ENCODE peak calls at places on chromosomes 4 and X, in nine cellular contexts. J is retina; T is SW480; E is activated naive CD4-positive, alpha-beta T cell treated with anti-CD3 and anti-CD28 coated beads for 36 hours; B is G401; O is tibial nerve; C is fibroblast of the aortic adventitia; S is activated CD4-positive, alpha-beta T cell treated with anti-CD3 and anti-CD28 coated beads for 48 hours; X is stimulated activated CD8-positive, alpha-beta memory T cell treated with anti-CD3 and anti-CD28 coated beads, Interleukin-4, amount 100 ng/mL, for 24 hours. P is an unnamed sample.

GRCh38 chr4:187235456-187236170 is 512.0 kb upstream of the FAT1 start:
- DNase-seq in J (peak; percentile 60), T (no peak), E (no peak), B (peak; percentile 81), O (no peak), C (no peak), S (no peak), X (no peak), P (no peak)

GRCh38 chrX:17397074-17397473 is 22.1 kb downstream of the NHS start:
- DNase-seq in J (no peak), T (no peak), E (no peak), B (no peak), O (no peak), C (no peak), S (no peak), X (no peak), P (no peak)

GRCh38 chr4:72557021-72557420 is 12.0 kb downstream of the ADAMTS3 start:
- DNase-seq in J (peak; percentile 22), T (no peak), E (no peak), B (no peak), O (no peak), C (peak; percentile 72), S (no peak), X (no peak), P (no peak)

GRCh38 chr4:96354036-96354712 is 514.3 kb downstream of the PDHA2 start:
- DNase-seq in J (no peak), T (peak; percentile 1), E (no peak), B (peak; percentile 10), O (no peak), C (no peak), S (no peak), X (no peak), P (no peak)

GRCh38 chrX:110226931-110227330 is 91.0 kb downstream of the AMMECR1 start:
- DNase-seq in J (no peak), T (no peak), E (no peak), B (no peak), O (no peak), C (peak; percentile 17), S (no peak), X (no peak), P (no peak)

GRCh38 chr4:165367040-165367439 is 11.8 kb upstream of the CPE start:
- DNase-seq in J (no peak), T (peak; percentile 25), E (no peak), B (peak; percentile 81), O (no peak), C (peak; percentile 37), S (no peak), X (no peak), P (no peak)

GRCh38 chrX:12702509-12703091 is 88.6 kb upstream of the PRPS2 start:
- DNase-seq in J (no peak), T (no peak), E (peak; percentile 28), B (no peak), O (no peak), C (no peak), S (peak; percentile 26), X (no peak), P (peak; percentile 40)

GRCh38 chr4:74370912-74371311 is 6.0 kb downstream of the EREG start:
- DNase-seq in J (peak; percentile 12), T (peak; percentile 76), E (peak; percentile 53), B (peak; percentile 3), O (no peak), C (peak; percentile 62), S (peak; percentile 46), X (no peak), P (peak; percentile 44)

GRCh38 chr4:84821064-84821463 is 145.4 kb downstream of the WDFY3 start:
- DNase-seq in J (no peak), T (no peak), E (no peak), B (no peak), O (no peak), C (no peak), S (no peak), X (no peak), P (no peak)

GRCh38 chrX:7115557-7115956 is 32.0 kb upstream of the STS start:
- DNase-seq in J (peak; percentile 16), T (no peak), E (no peak), B (no peak), O (no peak), C (peak; percentile 43), S (no peak), X (no peak), P (no peak)

GRCh38 chr4:112847781-112848180 is 201.7 kb upstream of the ANK2 start:
- DNase-seq in J (no peak), T (no peak), E (no peak), B (no peak), O (no peak), C (no peak), S (no peak), X (no peak), P (no peak)

GRCh38 chr4:53365121-53365485 is 758 bp downstream of the SCFD2 start:
- DNase-seq in J (no peak), T (peak; percentile 25), E (peak; percentile 20), B (peak; percentile 8), O (no peak), C (peak; percentile 23), S (peak; percentile 5), X (no peak), P (peak; percentile 17)

GRCh38 chr4:177907736-177908424 is 465.6 kb upstream of the AGA start:
- DNase-seq in J (no peak), T (no peak), E (no peak), B (no peak), O (no peak), C (no peak), S (no peak), X (no peak), P (peak; percentile 4)

GRCh38 chr4:39591290-39591689 is 47.4 kb downstream of the SMIM14 start:
- DNase-seq in J (no peak), T (peak; percentile 27), E (no peak), B (no peak), O (no peak), C (peak; percentile 62), S (no peak), X (no peak), P (no peak)

GRCh38 chr4:89674876-89675459 is 162.0 kb downstream of the SNCA start:
- DNase-seq in J (no peak), T (peak; percentile 12), E (no peak), B (no peak), O (no peak), C (no peak), S (no peak), X (no peak), P (no peak)